ENCODE peak calls at places on chromosomes 12 and 14, in nine cellular contexts. E is CD4-positive, alpha-beta memory T cell; X is activated CD4-positive, alpha-beta T cell treated with anti-CD3 and anti-CD28 coated beads, Interleukin-2, amount 50 U/mL, for 4 hours; N is HAP-1; V is NCI-H1092; B is pancreas; L is DMS153; Q is small intestine; D is kidney. Y is an unnamed sample.
A peak's percentile ranks its signal among the peaks of the same experiment; 100 is the strongest.

GRCh38 chr14:68082698-68083291 is 263.2 kb downstream of the RAD51B start:
- DNase-seq in V (no peak), L (no peak), N (no peak), D (no peak), Q (no peak), X (no peak), E (no peak), B (no peak), Y (no peak)

GRCh38 chr14:65658202-65658601 is 245.7 kb downstream of the FUT8 start:
- DNase-seq in X (no peak), B (no peak), D (no peak), L (no peak), E (no peak), N (no peak), Q (no peak), V (no peak), Y (no peak)

GRCh38 chr14:72883963-72884362 is 9.9 kb downstream of the DPF3 start:
- DNase-seq in B (no peak), Q (no peak), L (no peak), N (no peak), D (no peak), E (no peak), V (no peak), X (no peak), Y (no peak)

GRCh38 chr12:53985900-53986685 is 1.1 kb downstream of the HOXC10 start:
- DNase-seq in E (no peak), X (no peak), B (no peak), L (no peak), D (peak; percentile 85), N (no peak), V (no peak), Q (no peak), Y (no peak)

GRCh38 chr12:65497645-65498044 is 219.2 kb downstream of the MSRB3 start:
- DNase-seq in E (no peak), B (no peak), D (no peak), X (no peak), V (no peak), Q (no peak), N (no peak), L (no peak), Y (no peak)

GRCh38 chr12:109951136-109951535 is 45.0 kb downstream of the GIT2 start:
- DNase-seq in E (no peak), B (no peak), X (no peak), D (no peak), V (no peak), N (no peak), L (no peak), Q (no peak), Y (no peak)

GRCh38 chr12:89353188-89353822 is 1.0 kb upstream of the DUSP6 start:
- DNase-seq in Q (peak; percentile 77), X (peak; percentile 13), V (peak; percentile 52), E (peak; percentile 37), B (peak; percentile 86), L (peak; percentile 52), D (peak; percentile 93), N (peak; percentile 67), Y (peak; percentile 55)

GRCh38 chr12:100743060-100743459 is 51.5 kb upstream of the ANO4 start:
- DNase-seq in X (no peak), B (no peak), D (no peak), Q (no peak), V (no peak), E (no peak), N (no peak), L (no peak), Y (no peak)

GRCh38 chr12:21379218-21379617 is 6.5 kb downstream of the IAPP start:
- DNase-seq in N (no peak), V (no peak), B (no peak), Q (no peak), E (no peak), X (no peak), D (no peak), L (no peak), Y (no peak)

GRCh38 chr12:7180685-7181084 is 8.8 kb upstream of the PEX5 start:
- DNase-seq in D (no peak), B (no peak), X (no peak), V (no peak), E (no peak), N (no peak), Q (no peak), L (no peak), Y (no peak)

GRCh38 chr12:17976202-17976601 is 113.8 kb downstream of the RERGL start:
- DNase-seq in Q (no peak), X (no peak), V (no peak), B (no peak), N (peak; percentile 54), L (no peak), E (no peak), D (no peak), Y (no peak)

GRCh38 chr14:35470775-35471174 is 63.2 kb upstream of the INSM2 start:
- DNase-seq in E (no peak), L (no peak), Q (peak; percentile 3), D (no peak), X (no peak), N (peak; percentile 17), B (no peak), V (no peak), Y (no peak)

GRCh38 chr14:45185110-45185814 is 49.5 kb downstream of the FANCM start:
- DNase-seq in V (no peak), D (no peak), Q (no peak), E (no peak), B (no peak), N (no peak), L (no peak), X (no peak), Y (no peak)

GRCh38 chr14:103693514-103693913 is 21.7 kb downstream of the XRCC3 start:
- DNase-seq in E (no peak), Q (peak; percentile 70), X (no peak), D (peak; percentile 77), N (no peak), L (no peak), B (no peak), V (no peak), Y (no peak)

GRCh38 chr12:52070243-52070925 is 606 bp downstream of the ATG101 start:
- DNase-seq in L (no peak), D (no peak), X (peak; percentile 12), Q (no peak), V (no peak), B (no peak), E (no peak), N (no peak), Y (no peak)